ENCODE peak calls at places on chromosome 1, in four cellular contexts. M is T1000; N is activated CD8-positive, alpha-beta memory T cell treated with anti-CD3 and anti-CD28 coated beads, Interleukin-2, amount 50 U/mL, for 4 hours; B is astrocyte. E is an unnamed sample.

GRCh38 chr1:72357411-72357810 is 75.1 kb upstream of the NEGR1 start:
- DNase-seq in M (no peak), N (no peak), B (peak; percentile 34), E (no peak)

GRCh38 chr1:92481598-92482403 is 4.9 kb downstream of the GFI1 start:
- DNase-seq in M (no peak), N (peak; percentile 23), B (no peak), E (no peak)

GRCh38 chr1:4362314-4363044 is 291.9 kb upstream of the AJAP1 start:
- DNase-seq in M (no peak), N (no peak), B (no peak), E (no peak)

GRCh38 chr1:5915587-5916571 is 76.3 kb downstream of the NPHP4 start:
- DNase-seq in M (no peak), N (no peak), B (peak; percentile 41), E (no peak)

GRCh38 chr1:223221686-223222085 is 78.6 kb upstream of the TLR5 start:
- DNase-seq in M (no peak), N (no peak), B (no peak), E (no peak)

GRCh38 chr1:76933847-76934657 is 66.8 kb downstream of the ST6GALNAC5 start:
- DNase-seq in M (no peak), N (no peak), B (no peak), E (no peak)

GRCh38 chr1:97137862-97138514 is 416.4 kb downstream of the PTBP2 start:
- DNase-seq in M (no peak), N (no peak), B (peak; percentile 59), E (no peak)

GRCh38 chr1:2256430-2257244 is 28.5 kb downstream of the SKI start:
- DNase-seq in M (no peak), N (no peak), B (no peak), E (no peak)

GRCh38 chr1:202599669-202600431 is 110.4 kb downstream of the SYT2 start:
- DNase-seq in M (peak; percentile 67), N (no peak), B (peak; percentile 56), E (peak; percentile 65)

GRCh38 chr1:200090252-200091159 is 63.0 kb downstream of the NR5A2 start:
- DNase-seq in M (no peak), N (no peak), B (no peak), E (no peak)

GRCh38 chr1:193654951-193655705 is 468.7 kb upstream of the B3GALT2 start:
- DNase-seq in M (peak; percentile 44), N (no peak), B (peak; percentile 60), E (no peak)

GRCh38 chr1:66476774-66477173 is 57.2 kb upstream of the SGIP1 start:
- DNase-seq in M (no peak), N (no peak), B (peak; percentile 80), E (no peak)